ENCODE peak calls at places on chromosome 16, in ten cellular contexts. G, R, O, J, N, L, S, X, Z and F are unnamed samples.

GRCh38 chr16:72938426-72939164 is 109.3 kb downstream of the ZFHX3 start:
- DNase-seq in N (peak), L (no peak), Z (peak), J (peak), S (peak), X (peak), G (no peak), O (peak), R (peak), F (peak)

GRCh38 chr16:56675685-56676210 is 6.1 kb downstream of the MT1H start:
- DNase-seq in X (no peak), L (no peak), J (no peak), Z (no peak), S (no peak), N (no peak), G (no peak), O (no peak), R (no peak), F (no peak)

GRCh38 chr16:6144441-6144840 is 1046.8 kb upstream of the EEF2KMT start:
- DNase-seq in Z (no peak), N (no peak), S (no peak), X (no peak), G (no peak), L (no peak), R (no peak), O (no peak), J (no peak), F (no peak)

GRCh38 chr16:22322021-22322471 is 24.8 kb downstream of the POLR3E start:
- DNase-seq in N (no peak), Z (no peak), J (no peak), L (no peak), G (no peak), X (no peak), S (no peak), R (no peak), O (no peak), F (no peak)

GRCh38 chr16:12439443-12440232 is 364.0 kb downstream of the CPPED1 start:
- DNase-seq in J (no peak), L (no peak), G (no peak), S (no peak), X (no peak), N (no peak), O (no peak), Z (no peak), R (no peak), F (no peak)

GRCh38 chr16:23500212-23500865 is 10.0 kb downstream of the GGA2 start:
- DNase-seq in J (peak), G (no peak), R (no peak), X (no peak), S (no peak), L (peak), O (no peak), N (no peak), Z (no peak), F (no peak)

GRCh38 chr16:11171757-11172299 is 84.2 kb downstream of the SOCS1 start:
- DNase-seq in O (no peak), X (no peak), L (no peak), J (no peak), Z (no peak), R (no peak), N (no peak), G (no peak), S (no peak), F (no peak)

GRCh38 chr16:3431779-3432219 is 11.5 kb downstream of the ZNF597 start:
- DNase-seq in S (no peak), L (peak), J (peak), X (peak), O (peak), N (peak), Z (peak), G (no peak), R (no peak), F (peak)

GRCh38 chr16:84138824-84139627 is 6.0 kb downstream of the HSDL1 start:
- DNase-seq in N (no peak), G (peak), O (no peak), R (peak), S (no peak), Z (no peak), X (no peak), J (peak), L (no peak), F (no peak)

GRCh38 chr16:30157214-30157613 is 26.2 kb upstream of the CORO1A start:
- DNase-seq in N (no peak), X (no peak), J (no peak), G (no peak), O (no peak), R (no peak), S (no peak), Z (no peak), L (no peak), F (no peak)

GRCh38 chr16:19118938-19119431 is 5.2 kb downstream of the ITPRIPL2 start:
- DNase-seq in L (peak), G (no peak), J (no peak), O (peak), Z (peak), R (peak), X (peak), S (peak), N (peak), F (no peak)

GRCh38 chr16:56614549-56614991 is 6.2 kb downstream of the MT2A start:
- DNase-seq in J (no peak), R (no peak), X (no peak), Z (no peak), N (no peak), O (no peak), G (no peak), L (no peak), S (peak), F (no peak)

GRCh38 chr16:12749076-12749475 is 54.6 kb downstream of the CPPED1 start:
- DNase-seq in R (no peak), O (no peak), N (no peak), L (no peak), J (no peak), Z (no peak), G (no peak), X (no peak), S (no peak), F (no peak)

GRCh38 chr16:35906440-35906839 is 2447.0 kb downstream of the TP53TG3F start:
- DNase-seq in S (no peak), G (no peak), R (no peak), N (no peak), Z (no peak), O (no peak), X (no peak), L (no peak), J (no peak), F (no peak)

GRCh38 chr16:65002265-65002664 is 119.6 kb downstream of the CDH11 start:
- DNase-seq in J (no peak), N (no peak), L (no peak), S (no peak), R (no peak), G (no peak), O (no peak), Z (no peak), X (no peak), F (no peak)

GRCh38 chr16:31700200-31700529 is 172.5 kb downstream of the AHSP start:
- DNase-seq in N (no peak), R (no peak), Z (no peak), J (no peak), G (no peak), X (no peak), S (no peak), O (no peak), L (peak), F (peak)

GRCh38 chr16:22232277-22233049 is 26.4 kb downstream of the EEF2K start:
- DNase-seq in R (no peak), J (peak), Z (no peak), L (no peak), G (no peak), S (peak), N (no peak), X (no peak), O (no peak), F (peak)

GRCh38 chr16:4319454-4319853 is 3.6 kb downstream of the GLIS2 start:
- DNase-seq in G (no peak), Z (no peak), L (no peak), J (peak), N (peak), S (no peak), X (peak), R (no peak), O (no peak), F (peak)

GRCh38 chr16:11242658-11243057 is 13.3 kb downstream of the SOCS1 start:
- DNase-seq in X (no peak), O (no peak), G (no peak), L (no peak), Z (no peak), N (no peak), S (no peak), R (no peak), J (no peak), F (no peak)

GRCh38 chr16:57268804-57269800 is 15.4 kb downstream of the PLLP start:
- DNase-seq in N (no peak), S (no peak), O (peak), X (no peak), J (peak), G (no peak), R (no peak), Z (no peak), L (peak), F (peak)

GRCh38 chr16:81551141-81551808 is 106.7 kb downstream of the CMIP start:
- DNase-seq in G (peak), Z (no peak), N (no peak), R (no peak), J (no peak), S (peak), O (no peak), X (no peak), L (no peak), F (no peak)

GRCh38 chr16:83734136-83734535 is 73.6 kb upstream of the HSBP1 start:
- DNase-seq in L (no peak), S (no peak), N (no peak), G (no peak), R (no peak), X (no peak), J (no peak), Z (no peak), O (no peak), F (peak)

GRCh38 chr16:4570688-4571321 is 14.7 kb downstream of the C16orf96 start:
- DNase-seq in L (no peak), R (no peak), S (no peak), G (no peak), O (no peak), Z (no peak), X (no peak), N (no peak), J (no peak), F (no peak)

GRCh38 chr16:88326611-88327485 is 55.9 kb upstream of the ZNF469 start:
- DNase-seq in S (no peak), X (no peak), J (no peak), L (no peak), G (no peak), Z (no peak), O (no peak), N (no peak), R (no peak), F (no peak)

GRCh38 chr16:49599281-49599680 is 225.7 kb downstream of the C16orf78 start:
- DNase-seq in S (no peak), L (no peak), Z (no peak), X (no peak), J (peak), N (no peak), R (no peak), G (no peak), O (no peak), F (no peak)

GRCh38 chr16:89018605-89019158 is 41.7 kb upstream of the CBFA2T3 start:
- DNase-seq in L (no peak), Z (no peak), G (no peak), S (no peak), J (no peak), X (no peak), O (no peak), N (no peak), R (no peak), F (peak)

GRCh38 chr16:50303041-50303604 is 36.8 kb downstream of the ADCY7 start:
- DNase-seq in O (no peak), J (no peak), N (no peak), L (no peak), R (no peak), G (no peak), Z (peak), S (no peak), X (peak), F (peak)

GRCh38 chr16:78962457-78962929 is 638.0 kb downstream of the MAF start:
- DNase-seq in J (no peak), N (no peak), G (peak), O (no peak), Z (no peak), S (no peak), X (no peak), R (no peak), L (no peak), F (no peak)

GRCh38 chr16:7236824-7237410 is 95.7 kb upstream of the RBFOX1 start:
- DNase-seq in L (no peak), G (no peak), Z (no peak), O (no peak), J (no peak), N (no peak), X (no peak), R (peak), S (no peak), F (no peak)

GRCh38 chr16:58345574-58346354 is 46.5 kb upstream of the GINS3 start:
- DNase-seq in N (no peak), Z (no peak), O (no peak), J (no peak), X (no peak), G (no peak), S (no peak), L (no peak), R (no peak), F (no peak)

GRCh38 chr16:88306860-88307545 is 75.8 kb upstream of the ZNF469 start:
- DNase-seq in Z (peak), S (peak), X (no peak), N (no peak), G (no peak), J (no peak), O (no peak), R (peak), L (no peak), F (no peak)

GRCh38 chr16:27235055-27235937 is 32.0 kb downstream of the KDM8 start:
- DNase-seq in G (peak), R (peak), J (peak), N (peak), X (peak), Z (peak), L (peak), S (peak), O (peak), F (peak)
- TF ChIP-seq POLR2A in G (no peak), R (no peak), J (no peak), N (no peak), X (peak), Z (no peak), L (peak), S (no peak), O (no peak), F (peak)

GRCh38 chr16:401468-402348 is at the start of gene DECR2:
- DNase-seq in G (peak), Z (peak), X (peak), N (peak), R (peak), S (peak), O (peak), L (peak), J (peak), F (peak)
- TF ChIP-seq POLR2A in G (peak), Z (peak), X (peak), N (peak), R (peak), S (peak), O (no peak), L (peak), J (no peak), F (no peak)

GRCh38 chr16:15855704-15856003 is 1.2 kb downstream of the MYH11 start:
- DNase-seq in O (no peak), N (no peak), X (no peak), Z (no peak), S (no peak), L (no peak), R (no peak), J (no peak), G (no peak), F (no peak)

GRCh38 chr16:15858921-15859668 is 2.3 kb upstream of the MYH11 start:
- DNase-seq in O (no peak), X (no peak), S (no peak), R (no peak), N (no peak), G (no peak), Z (no peak), L (no peak), J (no peak), F (no peak)

GRCh38 chr16:15857779-15858560 is 1.1 kb upstream of the MYH11 start:
- DNase-seq in X (peak), N (peak), G (no peak), L (no peak), Z (peak), R (no peak), O (peak), J (peak), S (peak), F (no peak)

GRCh38 chr16:15856217-15856616 is 611 bp downstream of the MYH11 start:
- DNase-seq in X (no peak), N (no peak), S (no peak), L (peak), O (no peak), G (no peak), R (no peak), J (no peak), Z (no peak), F (no peak)

DNA sequence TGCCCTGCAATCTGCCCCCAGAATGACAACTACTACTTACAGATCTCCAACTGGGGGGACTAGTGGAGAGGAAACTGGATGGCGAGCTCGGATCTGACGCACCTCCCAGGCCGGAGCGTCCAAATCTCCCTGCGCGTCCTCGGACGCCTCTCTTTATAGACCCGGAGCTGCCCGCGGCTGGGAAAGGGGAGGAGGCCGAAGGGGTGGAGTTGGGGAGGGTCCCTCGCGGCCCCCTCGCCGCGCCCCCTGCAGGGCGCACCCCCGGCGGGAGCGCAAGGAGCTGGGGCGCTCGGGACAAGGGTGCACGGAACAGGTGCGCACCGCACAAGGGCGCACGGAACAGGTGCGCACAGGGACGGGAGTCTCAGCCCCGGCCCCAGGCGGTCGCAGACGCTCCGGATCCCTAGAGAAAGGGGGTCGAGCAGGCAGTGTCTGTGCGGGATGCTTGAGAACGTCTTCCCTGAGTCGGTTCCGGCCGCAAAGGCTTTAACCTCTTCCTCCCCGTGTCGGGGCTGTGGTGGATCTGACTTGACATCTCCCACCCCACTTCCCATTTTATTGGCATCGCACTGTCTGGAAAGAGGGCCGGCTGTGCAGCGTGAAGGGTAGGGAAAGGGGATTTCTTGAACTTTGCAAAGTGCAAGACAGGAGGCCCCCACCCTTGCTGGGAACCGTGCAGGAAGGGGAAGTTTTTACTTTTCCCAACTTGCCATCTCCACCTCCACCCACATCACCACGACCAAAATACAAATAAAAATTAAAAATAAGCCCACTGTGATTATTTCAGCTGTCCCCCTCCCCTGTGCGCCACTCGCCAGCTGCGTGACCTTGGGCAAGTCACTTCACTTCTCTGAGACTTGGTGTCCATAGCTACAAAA is at the start of gene MYH11:
- DNase-seq in Z (peak), X (peak), O (peak), J (no peak), R (no peak), S (no peak), G (no peak), L (no peak), N (no peak), F (no peak)
- TF ChIP-seq POLR2A in Z (no peak), X (peak), O (no peak), J (no peak), R (no peak), S (no peak), G (no peak), L (no peak), N (no peak), F (no peak)

GRCh38 chr16:80027007-80027965 is 426.7 kb upstream of the MAF start:
- DNase-seq in J (peak), X (peak), S (peak), R (peak), O (peak), G (peak), N (peak), Z (no peak), L (peak), F (peak)
- TF ChIP-seq POLR2A in J (no peak), X (no peak), S (no peak), R (no peak), O (no peak), G (no peak), N (no peak), Z (no peak), L (no peak), F (no peak)

GRCh38 chr16:74281285-74281684 is 15.3 kb upstream of the PSMD7 start:
- DNase-seq in N (no peak), G (no peak), X (no peak), J (no peak), Z (no peak), S (no peak), O (no peak), L (no peak), R (no peak), F (no peak)

GRCh38 chr16:74279266-74279665 is 17.3 kb upstream of the PSMD7 start:
- DNase-seq in L (no peak), X (no peak), G (no peak), N (no peak), R (no peak), O (no peak), J (no peak), Z (no peak), S (no peak), F (no peak)

GRCh38 chr16:74275031-74275636 is 21.5 kb upstream of the PSMD7 start:
- DNase-seq in Z (no peak), J (no peak), S (no peak), X (no peak), L (peak), N (no peak), G (no peak), O (no peak), R (no peak), F (no peak)

GRCh38 chr16:74279805-74280204 is 16.8 kb upstream of the PSMD7 start:
- DNase-seq in G (no peak), J (no peak), X (no peak), S (no peak), O (no peak), L (no peak), R (no peak), N (no peak), Z (no peak), F (no peak)

DNA sequence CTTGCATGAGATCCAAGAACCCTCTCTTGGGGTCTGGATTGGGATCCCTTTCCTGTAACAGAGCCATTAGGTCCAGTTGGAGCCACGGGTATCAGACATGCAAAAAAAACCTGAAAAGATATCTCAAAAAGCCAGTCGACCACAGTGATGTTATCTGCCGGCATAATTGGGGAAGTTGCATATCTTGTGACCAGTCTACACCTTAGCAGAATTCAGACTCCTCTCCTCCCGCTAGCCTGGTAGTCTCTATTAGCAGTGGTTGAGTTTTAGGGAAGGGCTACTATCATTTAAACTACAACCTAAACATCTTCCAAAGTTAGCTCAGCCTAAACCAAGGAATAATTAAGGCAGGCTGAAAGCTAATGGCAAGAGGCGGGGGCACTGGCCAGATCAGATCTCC is 16.2 kb upstream of the PSMD7 start:
- DNase-seq in N (no peak), S (no peak), X (no peak), L (peak), Z (no peak), G (no peak), O (no peak), R (no peak), J (no peak), F (no peak)
- TF ChIP-seq POLR2A in N (no peak), S (no peak), X (no peak), L (no peak), Z (no peak), G (no peak), O (no peak), R (no peak), J (no peak), F (no peak)